ENCODE peak calls at places on chromosomes 11 and 22, in five cellular contexts. X, K, D, T and Z are unnamed samples.

GRCh38 chr11:69368119-69368880 is 74.3 kb downstream of the MYEOV start:
- DNase-seq in K (no peak), D (no peak), X (no peak), T (no peak), Z (no peak)

GRCh38 chr11:112343368-112344039 is 82.8 kb upstream of the PLET1 start:
- DNase-seq in X (no peak), K (no peak), T (no peak), D (no peak), Z (peak)

GRCh38 chr11:120122921-120123683 is 14.8 kb downstream of the TRIM29 start:
- DNase-seq in T (no peak), X (no peak), K (no peak), D (no peak), Z (no peak)

GRCh38 chr11:119891392-119891791 is 162.4 kb upstream of the NECTIN1 start:
- DNase-seq in K (no peak), T (no peak), X (no peak), D (no peak), Z (no peak)

GRCh38 chr11:28632338-28632737 is 524.1 kb downstream of the METTL15 start:
- DNase-seq in D (no peak), K (no peak), T (no peak), X (no peak), Z (no peak)

GRCh38 chr11:121582296-121582695 is 129.5 kb upstream of the SORL1-AS1 start:
- DNase-seq in D (no peak), T (no peak), K (no peak), X (no peak), Z (no peak)

GRCh38 chr11:14310696-14311095 is 48.3 kb downstream of the RRAS2 start:
- DNase-seq in X (no peak), K (no peak), D (no peak), T (no peak), Z (no peak)

GRCh38 chr11:848988-849824 is 6.6 kb downstream of the TSPAN4 start:
- DNase-seq in T (no peak), D (no peak), X (no peak), K (no peak), Z (no peak)

GRCh38 chr22:30978304-30978962 is 9.4 kb downstream of the TUG1 start:
- DNase-seq in K (no peak), T (no peak), D (peak), X (no peak), Z (no peak)

GRCh38 chr11:3006505-3007260 is 14.6 kb upstream of the NAP1L4 start:
- DNase-seq in D (no peak), K (no peak), X (no peak), T (no peak), Z (no peak)